ENCODE peak calls at places on chromosomes 12 and 14, in ten cellular contexts. H is lower lobe of right lung; P is activated B cell treated with CpG ODN at 0.5 μM for 24 hours; S is pons; O is amygdala; K is Daoy; E is MV-4-11; Y is CD4-positive, alpha-beta T cell; A is HCT116; R is amniotic epithelial cell. N is an unnamed sample.
A peak's percentile ranks its signal among the peaks of the same experiment; 100 is the strongest.

GRCh38 chr14:30553311-30553989 is 5.5 kb upstream of the G2E3 start:
- DNase-seq in H (no peak), P (no peak), S (no peak), O (no peak), K (peak; percentile 57), E (no peak), Y (no peak), A (peak; percentile 21), R (peak; percentile 66), N (peak; percentile 68)

GRCh38 chr14:75175677-75176141 is 703 bp downstream of the TMED10 start:
- DNase-seq in H (no peak), P (no peak), S (no peak), O (no peak), K (no peak), E (peak; percentile 53), Y (no peak), A (peak; percentile 6), R (peak; percentile 14), N (no peak)

GRCh38 chr12:124359671-124360581 is 65.0 kb downstream of the RFLNA start:
- DNase-seq in H (peak; percentile 83), P (no peak), S (peak; percentile 45), O (peak; percentile 59), K (no peak), E (no peak), Y (no peak), A (no peak), R (no peak), N (no peak)

GRCh38 chr12:103865151-103865730 is 24.2 kb upstream of the NT5DC3 start:
- DNase-seq in H (no peak), P (no peak), S (no peak), O (no peak), K (no peak), E (no peak), Y (no peak), A (no peak), R (no peak), N (no peak)

GRCh38 chr12:92028039-92028709 is 117.5 kb downstream of the BTG1 start:
- DNase-seq in H (no peak), P (no peak), S (no peak), O (no peak), K (peak; percentile 21), E (no peak), Y (no peak), A (no peak), R (peak; percentile 79), N (peak; percentile 58)

GRCh38 chr12:61798778-61799177 is 461.4 kb upstream of the USP15 start:
- DNase-seq in H (no peak), P (no peak), S (no peak), O (no peak), K (no peak), E (no peak), Y (no peak), A (no peak), R (no peak), N (no peak)

GRCh38 chr12:123892180-123892559 is 80.5 kb downstream of the CCDC92 start:
- DNase-seq in H (no peak), P (no peak), S (no peak), O (no peak), K (no peak), E (no peak), Y (no peak), A (no peak), R (no peak), N (no peak)

GRCh38 chr12:28536088-28536487 is 345.8 kb downstream of the CCDC91 start:
- DNase-seq in H (no peak), P (no peak), S (no peak), O (no peak), K (no peak), E (peak; percentile 83), Y (no peak), A (no peak), R (peak; percentile 84), N (peak; percentile 63)

GRCh38 chr14:61460853-61461611 is 139.7 kb downstream of the PRKCH start:
- DNase-seq in H (no peak), P (no peak), S (no peak), O (no peak), K (no peak), E (no peak), Y (peak; percentile 37), A (no peak), R (peak; percentile 50), N (no peak)

GRCh38 chr14:36495666-36496065 is 24.4 kb downstream of the NKX2-1 start:
- DNase-seq in H (no peak), P (no peak), S (no peak), O (no peak), K (no peak), E (no peak), Y (no peak), A (no peak), R (no peak), N (no peak)

GRCh38 chr14:21405097-21405496 is 21.3 kb upstream of the SUPT16H start:
- DNase-seq in H (no peak), P (no peak), S (no peak), O (no peak), K (no peak), E (no peak), Y (no peak), A (no peak), R (no peak), N (no peak)

GRCh38 chr12:19018302-19018980 is 111.1 kb upstream of the PLEKHA5 start:
- DNase-seq in H (no peak), P (no peak), S (no peak), O (no peak), K (peak; percentile 29), E (no peak), Y (no peak), A (no peak), R (peak; percentile 85), N (peak; percentile 87)

GRCh38 chr14:76773188-76773885 is 12.1 kb downstream of the VASH1 start:
- DNase-seq in H (peak; percentile 81), P (no peak), S (peak; percentile 71), O (no peak), K (peak; percentile 94), E (peak; percentile 93), Y (no peak), A (no peak), R (peak; percentile 94), N (peak; percentile 48)

GRCh38 chr14:98298481-98299227 is 973.3 kb downstream of the BCL11B start:
- DNase-seq in H (no peak), P (no peak), S (no peak), O (no peak), K (no peak), E (no peak), Y (no peak), A (no peak), R (no peak), N (no peak)

GRCh38 chr12:57766464-57767311 is at the start of gene CYP27B1:
- DNase-seq in H (peak; percentile 64), P (no peak), S (no peak), O (no peak), K (peak; percentile 55), E (peak; percentile 19), Y (no peak), A (no peak), R (peak; percentile 70), N (peak; percentile 44)

GRCh38 chr12:124906606-124907261 is 7.7 kb downstream of the UBC start:
- DNase-seq in H (peak; percentile 82), P (peak; percentile 44), S (peak; percentile 98), O (no peak), K (peak; percentile 88), E (no peak), Y (peak; percentile 87), A (peak; percentile 94), R (peak; percentile 90), N (peak; percentile 72)

GRCh38 chr12:66822961-66823360 is 144.1 kb upstream of the GRIP1 start:
- DNase-seq in H (no peak), P (no peak), S (no peak), O (no peak), K (no peak), E (no peak), Y (no peak), A (no peak), R (no peak), N (no peak)

GRCh38 chr12:103800252-103800771 is 40.7 kb downstream of the NT5DC3 start:
- DNase-seq in H (peak; percentile 48), P (no peak), S (peak; percentile 78), O (peak; percentile 18), K (peak; percentile 64), E (no peak), Y (no peak), A (no peak), R (peak; percentile 73), N (peak; percentile 59)

GRCh38 chr12:16611146-16611545 is 5.2 kb upstream of the LMO3 start:
- DNase-seq in H (no peak), P (no peak), S (no peak), O (no peak), K (no peak), E (no peak), Y (no peak), A (no peak), R (no peak), N (no peak)

GRCh38 chr12:39072658-39073057 is 167.3 kb upstream of the CPNE8 start:
- DNase-seq in H (no peak), P (no peak), S (no peak), O (no peak), K (no peak), E (no peak), Y (no peak), A (no peak), R (no peak), N (no peak)